ENCODE peak calls at places on chromosomes 3 and 15, in seven cellular contexts. One of them, this sample, is unnamed.

GRCh38 chr3:31382856-31383255 is 149.9 kb upstream of the STT3B start:
- DNase-seq in astrocyte: no peak
- DNase-seq in body of pancreas: no peak
- DNase-seq in Peyer's patch: no peak
- DNase-seq in ovary: no peak
- DNase-seq in endothelial cell of umbilical vein: no peak
- DNase-seq in GM23248: no peak
- DNase-seq in this sample: no peak

GRCh38 chr15:51818156-51818555 is 11.3 kb upstream of the TMOD3 start:
- DNase-seq in body of pancreas: no peak
- DNase-seq in endothelial cell of umbilical vein: no peak
- DNase-seq in ovary: no peak
- DNase-seq in GM23248: no peak
- DNase-seq in astrocyte: no peak
- DNase-seq in Peyer's patch: no peak
- DNase-seq in this sample: no peak

GRCh38 chr3:100538339-100538706 is 45.9 kb downstream of the TMEM45A start:
- DNase-seq in body of pancreas: no peak
- DNase-seq in endothelial cell of umbilical vein: no peak
- DNase-seq in GM23248: peak; percentile 47
- DNase-seq in Peyer's patch: no peak
- DNase-seq in ovary: no peak
- DNase-seq in astrocyte: no peak
- DNase-seq in this sample: no peak

GRCh38 chr3:153043729-153044314 is 118.2 kb upstream of the RAP2B start:
- DNase-seq in body of pancreas: no peak
- DNase-seq in ovary: no peak
- DNase-seq in endothelial cell of umbilical vein: peak; percentile 43
- DNase-seq in GM23248: peak; percentile 81
- DNase-seq in Peyer's patch: no peak
- DNase-seq in astrocyte: peak; percentile 25
- DNase-seq in this sample: no peak

GRCh38 chr15:50884583-50884982 is 23.9 kb upstream of the AP4E1 start:
- DNase-seq in body of pancreas: no peak
- DNase-seq in Peyer's patch: no peak
- DNase-seq in endothelial cell of umbilical vein: no peak
- DNase-seq in GM23248: peak; percentile 65
- DNase-seq in astrocyte: peak; percentile 50
- DNase-seq in ovary: no peak
- DNase-seq in this sample: no peak

GRCh38 chr3:157094751-157095480 is 65.0 kb downstream of the CCNL1 start:
- DNase-seq in endothelial cell of umbilical vein: no peak
- DNase-seq in ovary: no peak
- DNase-seq in body of pancreas: no peak
- DNase-seq in GM23248: peak; percentile 43
- DNase-seq in astrocyte: no peak
- DNase-seq in Peyer's patch: no peak
- DNase-seq in this sample: no peak

GRCh38 chr3:9231488-9231887 is 18.0 kb downstream of the SRGAP3 start:
- DNase-seq in body of pancreas: no peak
- DNase-seq in astrocyte: no peak
- DNase-seq in ovary: no peak
- DNase-seq in endothelial cell of umbilical vein: no peak
- DNase-seq in Peyer's patch: no peak
- DNase-seq in GM23248: no peak
- DNase-seq in this sample: no peak

GRCh38 chr3:46566040-46566631 is at the start of gene LRRC2:
- DNase-seq in body of pancreas: peak; percentile 71
- DNase-seq in GM23248: peak; percentile 81
- DNase-seq in astrocyte: peak; percentile 50
- DNase-seq in ovary: peak; percentile 77
- DNase-seq in Peyer's patch: no peak
- DNase-seq in endothelial cell of umbilical vein: peak; percentile 33
- DNase-seq in this sample: peak; percentile 36

GRCh38 chr15:98914626-98915025 is 93.0 kb downstream of the PGPEP1L start:
- DNase-seq in ovary: no peak
- DNase-seq in Peyer's patch: no peak
- DNase-seq in body of pancreas: no peak
- DNase-seq in astrocyte: peak; percentile 97
- DNase-seq in GM23248: peak; percentile 94
- DNase-seq in endothelial cell of umbilical vein: peak; percentile 61
- DNase-seq in this sample: no peak

GRCh38 chr15:67121725-67122600 is 56.6 kb downstream of the SMAD3 start:
- DNase-seq in ovary: no peak
- DNase-seq in GM23248: no peak
- DNase-seq in Peyer's patch: no peak
- DNase-seq in astrocyte: no peak
- DNase-seq in endothelial cell of umbilical vein: no peak
- DNase-seq in body of pancreas: no peak
- DNase-seq in this sample: no peak

GRCh38 chr3:101519685-101520365 is 6.8 kb upstream of the SENP7 start:
- DNase-seq in ovary: no peak
- DNase-seq in body of pancreas: peak; percentile 26
- DNase-seq in GM23248: no peak
- DNase-seq in endothelial cell of umbilical vein: no peak
- DNase-seq in astrocyte: no peak
- DNase-seq in Peyer's patch: no peak
- DNase-seq in this sample: no peak

GRCh38 chr15:64149424-64150235 is 1.9 kb upstream of the SNX22 start:
- DNase-seq in GM23248: no peak
- DNase-seq in Peyer's patch: no peak
- DNase-seq in astrocyte: no peak
- DNase-seq in ovary: no peak
- DNase-seq in body of pancreas: no peak
- DNase-seq in endothelial cell of umbilical vein: no peak
- DNase-seq in this sample: no peak

GRCh38 chr3:69212411-69213160 is 90.2 kb upstream of the LMOD3 start:
- DNase-seq in body of pancreas: no peak
- DNase-seq in endothelial cell of umbilical vein: peak; percentile 94
- DNase-seq in ovary: no peak
- DNase-seq in astrocyte: peak; percentile 85
- DNase-seq in Peyer's patch: no peak
- DNase-seq in GM23248: peak; percentile 84
- DNase-seq in this sample: no peak

GRCh38 chr3:42499478-42499871 is 3.0 kb upstream of the VIPR1 start:
- DNase-seq in ovary: no peak
- DNase-seq in Peyer's patch: no peak
- DNase-seq in endothelial cell of umbilical vein: no peak
- DNase-seq in GM23248: no peak
- DNase-seq in body of pancreas: no peak
- DNase-seq in astrocyte: no peak
- DNase-seq in this sample: no peak

GRCh38 chr3:123700791-123701712 is 116.2 kb upstream of the HACD2 start:
- DNase-seq in endothelial cell of umbilical vein: no peak
- DNase-seq in astrocyte: no peak
- DNase-seq in Peyer's patch: no peak
- DNase-seq in GM23248: no peak
- DNase-seq in body of pancreas: peak; percentile 18
- DNase-seq in ovary: peak; percentile 77
- DNase-seq in this sample: no peak
- H3K4me3 ChIP-seq in endothelial cell of umbilical vein: no peak overlapping the region
- H3K4me3 ChIP-seq in astrocyte: no peak overlapping the region
- H3K4me3 ChIP-seq in Peyer's patch: peak overlapping the region; percentile 44
- H3K4me3 ChIP-seq in GM23248: no peak overlapping the region
- H3K4me3 ChIP-seq in body of pancreas: no peak overlapping the region
- H3K4me3 ChIP-seq in ovary: peak overlapping the region; percentile 74
- H3K4me3 ChIP-seq in this sample: no peak overlapping the region

DNA sequence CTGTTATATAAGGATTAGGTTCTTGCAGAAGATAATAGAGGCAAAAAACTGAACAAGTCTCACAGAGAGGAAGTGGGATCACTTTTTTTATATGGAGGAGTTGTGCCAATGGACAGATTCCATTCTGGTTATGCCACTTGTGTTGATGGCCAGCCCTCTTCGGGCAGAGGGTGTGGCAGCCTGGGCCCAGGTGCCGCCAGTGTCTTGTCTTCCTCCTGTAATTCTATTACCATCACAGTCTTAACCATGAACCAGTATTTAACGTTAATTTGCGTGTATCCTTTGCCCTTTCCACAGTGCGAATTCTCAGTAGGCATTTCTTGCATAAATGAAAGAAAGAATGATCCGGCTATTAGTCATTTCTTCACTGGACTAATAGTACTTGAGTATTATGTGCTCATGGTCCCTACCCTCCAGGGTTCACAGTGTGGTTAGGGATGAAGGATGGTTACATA is 7.0 kb upstream of the USP4 start:
- DNase-seq in body of pancreas: no peak
- DNase-seq in GM23248: peak; percentile 82
- DNase-seq in Peyer's patch: no peak
- DNase-seq in endothelial cell of umbilical vein: no peak
- DNase-seq in astrocyte: peak; percentile 80
- DNase-seq in ovary: no peak
- DNase-seq in this sample: no peak
- H3K4me1 ChIP-seq in body of pancreas: no peaks in the 10 kb centered on the region
- H3K4me1 ChIP-seq in GM23248: peaks cover 39% of the 10 kb centered on the region
- H3K4me1 ChIP-seq in Peyer's patch: peaks cover 4% of the 10 kb centered on the region
- H3K4me1 ChIP-seq in endothelial cell of umbilical vein: peaks cover 30% of the 10 kb centered on the region
- H3K4me1 ChIP-seq in astrocyte: peaks cover 16% of the 10 kb centered on the region
- H3K4me1 ChIP-seq in ovary: no peaks in the 10 kb centered on the region
- H3K4me1 ChIP-seq in this sample: peaks cover 14% of the 10 kb centered on the region

GRCh38 chr3:27714101-27714526 is 8.0 kb downstream of the EOMES start:
- DNase-seq in ovary: no peak
- DNase-seq in GM23248: no peak
- DNase-seq in body of pancreas: no peak
- DNase-seq in astrocyte: no peak
- DNase-seq in Peyer's patch: no peak
- DNase-seq in endothelial cell of umbilical vein: no peak
- DNase-seq in this sample: no peak

GRCh38 chr3:27713435-27713880 is 8.7 kb downstream of the EOMES start:
- DNase-seq in ovary: no peak
- DNase-seq in body of pancreas: no peak
- DNase-seq in astrocyte: no peak
- DNase-seq in Peyer's patch: no peak
- DNase-seq in endothelial cell of umbilical vein: no peak
- DNase-seq in GM23248: peak; percentile 41
- DNase-seq in this sample: no peak

GRCh38 chr3:27715454-27715806 is 6.7 kb downstream of the EOMES start:
- DNase-seq in endothelial cell of umbilical vein: no peak
- DNase-seq in ovary: no peak
- DNase-seq in GM23248: no peak
- DNase-seq in body of pancreas: no peak
- DNase-seq in Peyer's patch: no peak
- DNase-seq in astrocyte: no peak
- DNase-seq in this sample: no peak

GRCh38 chr3:27715863-27716262 is 6.3 kb downstream of the EOMES start:
- DNase-seq in Peyer's patch: no peak
- DNase-seq in endothelial cell of umbilical vein: no peak
- DNase-seq in GM23248: no peak
- DNase-seq in ovary: no peak
- DNase-seq in body of pancreas: no peak
- DNase-seq in astrocyte: no peak
- DNase-seq in this sample: no peak

DNA sequence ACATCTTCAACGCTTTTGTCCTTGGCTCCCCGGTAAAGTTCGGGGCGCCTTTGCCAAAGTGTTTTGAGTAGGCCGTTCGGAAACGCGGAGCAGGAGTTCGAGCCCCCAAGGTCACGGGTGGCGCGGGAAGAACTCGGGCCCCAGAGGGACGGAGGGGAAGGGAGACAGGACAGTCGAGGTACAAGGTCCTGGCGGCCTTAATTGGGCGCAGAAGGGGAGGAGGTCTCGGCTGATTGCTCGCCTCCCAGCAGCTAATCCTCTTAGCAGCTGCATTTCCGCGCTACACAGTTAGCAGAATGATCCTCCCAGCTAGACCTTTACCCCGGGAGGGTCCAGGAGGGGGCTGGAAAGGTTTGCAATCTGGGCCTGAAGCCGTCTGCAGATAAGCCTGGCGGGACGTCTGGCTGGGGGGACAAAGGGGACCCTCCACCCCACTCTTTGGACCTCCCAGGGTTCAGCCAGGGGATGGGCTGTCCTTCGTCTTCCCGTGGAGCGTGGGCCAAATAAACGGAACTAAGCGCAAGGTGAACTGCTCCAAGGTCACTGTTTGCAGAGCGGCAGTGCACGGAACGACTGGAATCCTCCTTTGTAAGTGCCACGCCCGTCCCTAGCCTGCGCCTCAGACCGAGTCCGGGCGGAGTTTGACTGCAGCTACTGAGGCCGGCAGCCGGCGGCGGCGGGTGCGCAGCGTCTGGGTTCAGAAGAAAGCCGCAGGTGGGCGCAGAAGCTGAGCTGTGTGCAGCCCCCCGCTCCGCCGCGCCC is 7.2 kb downstream of the EOMES start:
- DNase-seq in astrocyte: no peak
- DNase-seq in body of pancreas: no peak
- DNase-seq in Peyer's patch: no peak
- DNase-seq in endothelial cell of umbilical vein: no peak
- DNase-seq in GM23248: peak; percentile 46
- DNase-seq in ovary: no peak
- DNase-seq in this sample: no peak
- H3K4me3 ChIP-seq in astrocyte: peak overlapping the region; percentile 15
- H3K4me3 ChIP-seq in body of pancreas: no peak overlapping the region
- H3K4me3 ChIP-seq in Peyer's patch: peak overlapping the region; percentile 28
- H3K4me3 ChIP-seq in endothelial cell of umbilical vein: no peak overlapping the region
- H3K4me3 ChIP-seq in GM23248: peak overlapping the region; percentile 47
- H3K4me3 ChIP-seq in ovary: no peak overlapping the region
- H3K4me3 ChIP-seq in this sample: peak overlapping the region; percentile 38

GRCh38 chr3:16240229-16241023 is 24.3 kb downstream of the DPH3 start:
- DNase-seq in body of pancreas: no peak
- DNase-seq in endothelial cell of umbilical vein: no peak
- DNase-seq in Peyer's patch: no peak
- DNase-seq in GM23248: peak; percentile 86
- DNase-seq in astrocyte: peak; percentile 46
- DNase-seq in ovary: no peak
- DNase-seq in this sample: no peak

GRCh38 chr3:16242177-16242576 is 22.6 kb downstream of the DPH3 start:
- DNase-seq in Peyer's patch: no peak
- DNase-seq in ovary: no peak
- DNase-seq in astrocyte: no peak
- DNase-seq in GM23248: no peak
- DNase-seq in endothelial cell of umbilical vein: no peak
- DNase-seq in body of pancreas: no peak
- DNase-seq in this sample: no peak

GRCh38 chr3:16239776-16240175 is 25.0 kb downstream of the DPH3 start:
- DNase-seq in Peyer's patch: no peak
- DNase-seq in ovary: no peak
- DNase-seq in GM23248: no peak
- DNase-seq in body of pancreas: no peak
- DNase-seq in endothelial cell of umbilical vein: no peak
- DNase-seq in astrocyte: no peak
- DNase-seq in this sample: no peak

GRCh38 chr3:16239082-16239770 is 25.5 kb downstream of the DPH3 start:
- DNase-seq in Peyer's patch: no peak
- DNase-seq in ovary: peak; percentile 63
- DNase-seq in body of pancreas: no peak
- DNase-seq in astrocyte: no peak
- DNase-seq in endothelial cell of umbilical vein: no peak
- DNase-seq in GM23248: peak; percentile 27
- DNase-seq in this sample: no peak

GRCh38 chr3:16241225-16241624 is 23.5 kb downstream of the DPH3 start:
- DNase-seq in ovary: no peak
- DNase-seq in endothelial cell of umbilical vein: no peak
- DNase-seq in GM23248: no peak
- DNase-seq in body of pancreas: no peak
- DNase-seq in Peyer's patch: no peak
- DNase-seq in astrocyte: no peak
- DNase-seq in this sample: no peak
- H3K4me1 ChIP-seq in ovary: peaks cover 15% of the 10 kb centered on the region
- H3K4me1 ChIP-seq in endothelial cell of umbilical vein: peaks cover 11% of the 10 kb centered on the region
- H3K4me1 ChIP-seq in GM23248: peaks cover 34% of the 10 kb centered on the region
- H3K4me1 ChIP-seq in body of pancreas: peaks cover 16% of the 10 kb centered on the region
- H3K4me1 ChIP-seq in Peyer's patch: no peaks in the 10 kb centered on the region
- H3K4me1 ChIP-seq in astrocyte: peaks cover 11% of the 10 kb centered on the region
- H3K4me1 ChIP-seq in this sample: no peaks in the 10 kb centered on the region